ENCODE peak calls at places on chromosomes 3 and 15, in six cellular contexts. One of them, this sample, is unnamed.

GRCh38 chr3:71103430-71103881 is 480.1 kb downstream of the FOXP1 start:
- DNase-seq in pons: no peak
- DNase-seq in caudate nucleus: no peak
- DNase-seq in progenitor cell of endocrine pancreas: no peak
- DNase-seq in memory B cell: no peak
- DNase-seq in GM12864: no peak
- DNase-seq in this sample: no peak

GRCh38 chr15:33207646-33208045 is 13.1 kb upstream of the FMN1 start:
- DNase-seq in progenitor cell of endocrine pancreas: no peak
- DNase-seq in pons: no peak
- DNase-seq in memory B cell: no peak
- DNase-seq in GM12864: no peak
- DNase-seq in caudate nucleus: no peak
- DNase-seq in this sample: no peak

GRCh38 chr15:48641416-48641815 is 4.1 kb downstream of the FBN1 start:
- DNase-seq in progenitor cell of endocrine pancreas: no peak
- DNase-seq in memory B cell: no peak
- DNase-seq in GM12864: no peak
- DNase-seq in pons: peak; percentile 84
- DNase-seq in caudate nucleus: peak; percentile 23
- DNase-seq in this sample: no peak

GRCh38 chr3:64491843-64492242 is 196.0 kb downstream of the ADAMTS9 start:
- DNase-seq in pons: no peak
- DNase-seq in GM12864: no peak
- DNase-seq in caudate nucleus: no peak
- DNase-seq in memory B cell: no peak
- DNase-seq in progenitor cell of endocrine pancreas: no peak
- DNase-seq in this sample: no peak

GRCh38 chr15:41945701-41946100 is 26.7 kb downstream of the EHD4 start:
- DNase-seq in memory B cell: no peak
- DNase-seq in caudate nucleus: no peak
- DNase-seq in pons: no peak
- DNase-seq in GM12864: no peak
- DNase-seq in progenitor cell of endocrine pancreas: no peak
- DNase-seq in this sample: no peak

GRCh38 chr3:127206154-127206553 is 13.2 kb downstream of the PRR23E start:
- DNase-seq in memory B cell: no peak
- DNase-seq in GM12864: no peak
- DNase-seq in caudate nucleus: no peak
- DNase-seq in pons: peak; percentile 29
- DNase-seq in progenitor cell of endocrine pancreas: no peak
- DNase-seq in this sample: no peak

GRCh38 chr15:51087513-51087912 is 7.2 kb downstream of the TNFAIP8L3 start:
- DNase-seq in GM12864: no peak
- DNase-seq in pons: no peak
- DNase-seq in caudate nucleus: no peak
- DNase-seq in memory B cell: no peak
- DNase-seq in progenitor cell of endocrine pancreas: no peak
- DNase-seq in this sample: no peak

GRCh38 chr3:37282996-37283395 is 108.6 kb upstream of the LRRFIP2 start:
- DNase-seq in progenitor cell of endocrine pancreas: no peak
- DNase-seq in pons: no peak
- DNase-seq in memory B cell: no peak
- DNase-seq in GM12864: no peak
- DNase-seq in caudate nucleus: no peak
- DNase-seq in this sample: no peak

GRCh38 chr3:71432044-71432970 is 151.2 kb downstream of the FOXP1 start:
- DNase-seq in progenitor cell of endocrine pancreas: no peak
- DNase-seq in pons: no peak
- DNase-seq in memory B cell: no peak
- DNase-seq in caudate nucleus: no peak
- DNase-seq in GM12864: no peak
- DNase-seq in this sample: no peak

GRCh38 chr3:81308296-81308695 is 453.1 kb downstream of the GBE1 start:
- DNase-seq in caudate nucleus: no peak
- DNase-seq in GM12864: no peak
- DNase-seq in progenitor cell of endocrine pancreas: no peak
- DNase-seq in memory B cell: no peak
- DNase-seq in pons: no peak
- DNase-seq in this sample: no peak

GRCh38 chr3:160403796-160404510 is 4.5 kb downstream of the SMC4 start:
- DNase-seq in memory B cell: no peak
- DNase-seq in pons: no peak
- DNase-seq in progenitor cell of endocrine pancreas: no peak
- DNase-seq in GM12864: no peak
- DNase-seq in caudate nucleus: no peak
- DNase-seq in this sample: no peak

GRCh38 chr3:54188176-54188791 is 65.9 kb downstream of the CACNA2D3 start:
- DNase-seq in progenitor cell of endocrine pancreas: peak; percentile 61
- DNase-seq in caudate nucleus: no peak
- DNase-seq in pons: no peak
- DNase-seq in memory B cell: peak; percentile 2
- DNase-seq in GM12864: peak; percentile 18
- DNase-seq in this sample: no peak

GRCh38 chr15:31435891-31436628 is 109.4 kb downstream of the KLF13 start:
- DNase-seq in caudate nucleus: no peak
- DNase-seq in GM12864: no peak
- DNase-seq in pons: no peak
- DNase-seq in progenitor cell of endocrine pancreas: no peak
- DNase-seq in memory B cell: no peak
- DNase-seq in this sample: no peak

GRCh38 chr3:51539291-51539891 is 872 bp downstream of the RAD54L2 start:
- DNase-seq in caudate nucleus: no peak
- DNase-seq in memory B cell: no peak
- DNase-seq in progenitor cell of endocrine pancreas: no peak
- DNase-seq in GM12864: no peak
- DNase-seq in pons: peak; percentile 21
- DNase-seq in this sample: no peak

GRCh38 chr15:90344632-90345031 is 7.5 kb upstream of the ZNF774 start:
- DNase-seq in caudate nucleus: no peak
- DNase-seq in progenitor cell of endocrine pancreas: no peak
- DNase-seq in memory B cell: no peak
- DNase-seq in pons: peak; percentile 22
- DNase-seq in GM12864: no peak
- DNase-seq in this sample: no peak

GRCh38 chr3:15649831-15650230 is 48.3 kb downstream of the BTD start:
- DNase-seq in memory B cell: no peak
- DNase-seq in progenitor cell of endocrine pancreas: no peak
- DNase-seq in caudate nucleus: no peak
- DNase-seq in GM12864: no peak
- DNase-seq in pons: no peak
- DNase-seq in this sample: no peak

GRCh38 chr3:80612366-80612765 is 844.6 kb upstream of the ROBO1 start:
- DNase-seq in memory B cell: no peak
- DNase-seq in caudate nucleus: no peak
- DNase-seq in pons: no peak
- DNase-seq in progenitor cell of endocrine pancreas: no peak
- DNase-seq in GM12864: no peak
- DNase-seq in this sample: no peak

GRCh38 chr15:61051570-61052031 is 177.5 kb downstream of the RORA start:
- DNase-seq in progenitor cell of endocrine pancreas: no peak
- DNase-seq in GM12864: no peak
- DNase-seq in pons: peak; percentile 54
- DNase-seq in memory B cell: no peak
- DNase-seq in caudate nucleus: peak; percentile 43
- DNase-seq in this sample: no peak

GRCh38 chr3:46903341-46904302 is 26.1 kb downstream of the PTH1R start:
- DNase-seq in progenitor cell of endocrine pancreas: no peak
- DNase-seq in GM12864: no peak
- DNase-seq in caudate nucleus: no peak
- DNase-seq in pons: no peak
- DNase-seq in memory B cell: no peak
- DNase-seq in this sample: no peak

GRCh38 chr3:100159564-100160153 is 45.4 kb upstream of the FILIP1L start:
- DNase-seq in caudate nucleus: no peak
- DNase-seq in GM12864: no peak
- DNase-seq in memory B cell: no peak
- DNase-seq in pons: no peak
- DNase-seq in progenitor cell of endocrine pancreas: no peak
- DNase-seq in this sample: no peak

GRCh38 chr3:50616003-50616769 is 765 bp upstream of the MAPKAPK3 start:
- DNase-seq in memory B cell: peak; percentile 69
- DNase-seq in caudate nucleus: peak; percentile 74
- DNase-seq in pons: peak; percentile 84
- DNase-seq in progenitor cell of endocrine pancreas: peak; percentile 76
- DNase-seq in GM12864: peak; percentile 60
- DNase-seq in this sample: peak; percentile 78

GRCh38 chr3:45915080-45915479 is 28.2 kb upstream of the CXCR6 start:
- DNase-seq in progenitor cell of endocrine pancreas: no peak
- DNase-seq in memory B cell: no peak
- DNase-seq in pons: no peak
- DNase-seq in caudate nucleus: no peak
- DNase-seq in GM12864: no peak
- DNase-seq in this sample: no peak

GRCh38 chr3:171860830-171861535 is 17.8 kb downstream of the TMEM212 start:
- DNase-seq in caudate nucleus: no peak
- DNase-seq in memory B cell: no peak
- DNase-seq in GM12864: no peak
- DNase-seq in pons: no peak
- DNase-seq in progenitor cell of endocrine pancreas: no peak
- DNase-seq in this sample: no peak